ENCODE peak calls at places on chromosomes 5 and 9, in eight cellular contexts. R, B, F, O, Z, K, L and A are unnamed samples.

GRCh38 chr9:20620658-20621552 is 1.4 kb downstream of the MLLT3 start:
- DNase-seq in K (no peak), R (peak; percentile 32), B (peak; percentile 56), O (peak; percentile 40), Z (no peak), L (peak; percentile 34), F (peak; percentile 37), A (peak; percentile 63)

GRCh38 chr9:130766031-130766903 is 68.8 kb upstream of the ABL1 start:
- DNase-seq in O (peak; percentile 67), R (no peak), Z (no peak), L (no peak), F (no peak), K (peak; percentile 78), B (no peak), A (no peak)

GRCh38 chr9:137772281-137772873 is 105.2 kb upstream of the CACNA1B start:
- DNase-seq in K (no peak), B (no peak), Z (no peak), F (no peak), O (no peak), R (no peak), L (no peak), A (no peak)

GRCh38 chr9:17622166-17622565 is 43.3 kb downstream of the SH3GL2 start:
- DNase-seq in L (no peak), B (no peak), F (no peak), Z (no peak), O (no peak), R (no peak), K (no peak), A (no peak)

GRCh38 chr9:18542837-18543405 is 69.0 kb downstream of the ADAMTSL1 start:
- DNase-seq in K (no peak), O (peak; percentile 32), L (no peak), B (no peak), R (no peak), Z (no peak), F (no peak), A (no peak)

GRCh38 chr9:137757613-137758029 is 120.0 kb upstream of the CACNA1B start:
- DNase-seq in O (peak; percentile 77), F (no peak), B (no peak), Z (no peak), R (peak; percentile 74), L (no peak), K (no peak), A (no peak)

GRCh38 chr5:17089690-17090089 is 127.7 kb upstream of the BASP1 start:
- DNase-seq in L (no peak), O (peak; percentile 13), Z (no peak), B (no peak), F (no peak), R (no peak), K (no peak), A (no peak)

GRCh38 chr9:35816708-35817107 is 1.9 kb upstream of the HINT2 start:
- DNase-seq in B (no peak), R (no peak), F (no peak), K (no peak), L (no peak), Z (no peak), O (no peak), A (no peak)

GRCh38 chr9:80707120-80707519 is 982.2 kb downstream of the TLE1 start:
- DNase-seq in R (no peak), L (no peak), K (no peak), F (no peak), Z (no peak), B (no peak), O (peak; percentile 87), A (no peak)

GRCh38 chr5:61332369-61332745 is 299 bp downstream of the ZSWIM6 start:
- DNase-seq in F (peak; percentile 38), Z (no peak), B (peak; percentile 70), L (no peak), K (no peak), R (peak; percentile 37), O (peak; percentile 26), A (peak; percentile 30)

GRCh38 chr5:122844136-122844915 is 1.1 kb upstream of the SNX24 start:
- DNase-seq in O (no peak), R (no peak), L (no peak), K (no peak), Z (no peak), B (no peak), F (peak; percentile 35), A (no peak)

GRCh38 chr5:112552791-112553190 is 133.7 kb upstream of the EPB41L4A start:
- DNase-seq in B (no peak), K (no peak), O (no peak), L (no peak), Z (no peak), R (no peak), F (no peak), A (no peak)

GRCh38 chr9:100474082-100474949 is 1.4 kb downstream of the TMEFF1 start:
- DNase-seq in Z (no peak), O (peak; percentile 9), K (no peak), L (peak; percentile 42), B (peak; percentile 30), F (no peak), R (no peak), A (peak; percentile 37)

GRCh38 chr5:61167382-61167781 is 5.1 kb upstream of the SMIM15 start:
- DNase-seq in F (no peak), O (peak; percentile 32), K (no peak), Z (no peak), R (no peak), L (no peak), B (no peak), A (peak; percentile 76)

GRCh38 chr5:52502591-52502990 is 285.1 kb upstream of the ITGA1 start:
- DNase-seq in R (no peak), B (no peak), Z (no peak), O (no peak), K (no peak), F (no peak), L (no peak), A (no peak)

GRCh38 chr5:5063533-5063953 is 76.6 kb upstream of the ADAMTS16 start:
- DNase-seq in O (no peak), Z (no peak), K (no peak), L (no peak), F (no peak), B (no peak), R (no peak), A (no peak)